ENCODE peak calls at places on chromosomes 5 and 9, in five cellular contexts. F is K562, H is GM12878, U is HepG2, C is H1. S is an unnamed sample.

GRCh38 chr9:73083519-73083918 is 68.1 kb upstream of the ANXA1 start:
- DNase-seq in C (no peak), H (no peak), U (no peak), F (no peak), S (no peak)

GRCh38 chr9:87950765-87951488 is 23.4 kb downstream of the CDK20 start:
- DNase-seq in H (no peak), C (no peak), U (peak), F (peak), S (peak)

GRCh38 chr5:100542086-100542485 is 6.9 kb downstream of the FAM174A start:
- DNase-seq in F (no peak), H (no peak), U (no peak), C (no peak), S (no peak)

GRCh38 chr5:171462136-171462927 is 42.9 kb downstream of the FGF18 start:
- DNase-seq in H (no peak), U (no peak), F (no peak), C (peak), S (no peak)

GRCh38 chr5:134905246-134905996 is 490 bp downstream of the PCBD2 start:
- DNase-seq in H (peak), C (no peak), F (peak), U (peak), S (peak)

GRCh38 chr5:16464664-16465543 is 696 bp downstream of the ZNF622 start:
- DNase-seq in H (no peak), U (no peak), C (no peak), F (no peak), S (no peak)

GRCh38 chr9:112091805-112092204 is 83.3 kb downstream of the SUSD1 start:
- DNase-seq in U (no peak), H (no peak), C (no peak), F (no peak), S (no peak)

GRCh38 chr9:89534464-89534863 is 36.6 kb upstream of the SEMA4D start:
- DNase-seq in H (no peak), F (no peak), C (no peak), U (no peak), S (no peak)

GRCh38 chr5:129593525-129593924 is 133.4 kb downstream of the ADAMTS19 start:
- DNase-seq in U (no peak), H (no peak), C (no peak), F (no peak), S (no peak)

GRCh38 chr9:72280913-72281500 is 84.0 kb downstream of the ZFAND5 start:
- DNase-seq in U (peak), C (peak), F (peak), H (no peak), S (peak)

DNA sequence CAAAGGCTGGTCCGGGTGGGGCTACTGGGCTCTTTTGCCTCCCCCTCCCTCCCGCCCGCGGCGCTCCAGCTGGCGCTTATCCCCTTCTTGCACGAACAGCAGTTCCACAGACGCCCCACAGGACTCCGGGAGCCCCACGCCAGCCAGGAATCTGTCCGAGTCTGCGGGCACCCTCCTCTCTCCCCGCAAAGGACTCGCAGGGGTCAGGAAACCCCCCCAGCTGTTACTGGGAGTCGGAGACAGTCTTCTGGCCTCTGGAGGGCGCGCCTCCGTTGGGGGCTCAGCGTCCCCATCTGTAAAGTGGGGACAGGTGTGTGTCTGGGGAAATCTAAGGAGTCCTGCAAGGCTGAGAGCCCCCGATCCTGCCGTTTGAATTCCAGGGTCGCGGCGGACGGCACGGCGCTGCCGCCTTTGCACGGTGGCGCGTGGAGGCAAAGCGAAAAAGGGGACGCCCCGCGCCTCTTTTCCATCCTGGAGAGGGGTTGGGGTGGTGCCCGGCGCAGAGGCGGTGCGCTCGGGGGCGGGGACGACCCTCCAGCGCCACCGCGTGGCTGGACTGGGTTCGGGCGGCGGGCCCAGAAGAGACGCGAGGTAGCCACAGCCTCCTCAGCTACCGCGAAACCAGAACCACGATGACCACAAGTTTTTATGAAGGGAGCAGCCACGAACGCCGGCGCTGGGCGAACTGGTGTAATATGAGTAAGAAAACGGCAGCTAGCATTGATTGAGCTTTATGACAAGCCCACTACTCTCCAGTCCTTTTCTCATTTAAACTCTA is 2.8 kb upstream of the CCIN start:
- DNase-seq in U (peak), H (no peak), C (peak), F (peak), S (peak)
- TF ChIP-seq POLR2AphosphoS5 in U (no peak), H (no peak), C (no peak), F (no peak), S (no peak)

GRCh38 chr9:21995652-21996275 is 1.2 kb downstream of the CDKN2B-AS1 start:
- DNase-seq in C (no peak), U (no peak), F (no peak), H (no peak), S (peak)
- TF ChIP-seq RFX5 in C (no peak), U (no peak), F (no peak), H (no peak), S (no peak)

GRCh38 chr5:124649548-124650501 is 96.6 kb downstream of the ZNF608 start:
- DNase-seq in F (peak), U (no peak), C (no peak), H (peak), S (peak)

GRCh38 chr5:124652892-124653441 is 93.5 kb downstream of the ZNF608 start:
- DNase-seq in H (no peak), U (no peak), F (no peak), C (no peak), S (no peak)

GRCh38 chr5:124652514-124652819 is 94.0 kb downstream of the ZNF608 start:
- DNase-seq in U (no peak), C (no peak), F (no peak), H (no peak), S (no peak)

GRCh38 chr5:124651663-124652513 is 94.6 kb downstream of the ZNF608 start:
- DNase-seq in U (peak), H (no peak), F (peak), C (no peak), S (peak)

DNA sequence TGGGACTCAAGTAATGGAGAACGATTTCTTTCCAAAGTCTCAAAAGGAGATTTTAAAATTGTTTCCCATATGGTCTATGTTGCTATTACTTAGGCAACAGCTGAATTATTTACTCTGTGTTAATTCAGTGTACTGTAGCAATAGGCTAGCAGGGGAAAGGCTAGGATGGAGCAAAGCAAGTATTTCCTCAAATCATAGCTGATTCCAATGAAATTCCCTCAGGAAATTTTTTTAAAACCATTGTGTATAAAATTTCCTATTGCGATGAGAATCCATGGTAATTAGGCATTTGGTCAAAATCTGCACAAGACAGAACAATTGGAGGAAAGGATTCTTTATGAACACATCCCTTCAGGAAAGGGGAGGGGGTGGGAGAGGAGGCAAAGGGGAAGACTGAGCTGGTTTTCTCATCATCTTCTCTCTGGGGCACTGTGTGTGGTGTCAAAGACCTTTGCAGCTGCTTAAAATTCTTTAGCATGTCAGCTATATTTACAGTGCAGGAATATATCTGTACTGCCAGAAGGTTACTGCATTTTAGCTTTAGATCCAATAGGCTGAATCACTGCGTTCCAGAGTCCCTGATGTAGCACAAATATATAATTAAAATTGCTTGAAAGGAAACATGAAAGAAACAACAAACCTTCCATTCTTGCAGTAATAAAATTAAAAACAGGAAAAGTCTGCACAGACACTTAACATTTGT is 95.3 kb downstream of the ZNF608 start:
- DNase-seq in C (no peak), F (no peak), H (no peak), U (no peak), S (no peak)
- TF ChIP-seq POLR2AphosphoS5 in C (no peak), F (no peak), H (no peak), U (no peak), S (no peak)

GRCh38 chr9:4306066-4306787 is 6.4 kb upstream of the GLIS3 start:
- DNase-seq in H (no peak), F (no peak), U (peak), C (no peak), S (no peak)
- TF ChIP-seq RFX5 in H (no peak), F (no peak), U (no peak), C (no peak), S (no peak)

GRCh38 chr5:90287031-90287430 is 122.5 kb downstream of the CETN3 start:
- DNase-seq in H (no peak), U (no peak), F (no peak), C (no peak), S (no peak)
- TF ChIP-seq POLR2AphosphoS5 in H (no peak), U (no peak), F (no peak), C (no peak), S (no peak)

DNA sequence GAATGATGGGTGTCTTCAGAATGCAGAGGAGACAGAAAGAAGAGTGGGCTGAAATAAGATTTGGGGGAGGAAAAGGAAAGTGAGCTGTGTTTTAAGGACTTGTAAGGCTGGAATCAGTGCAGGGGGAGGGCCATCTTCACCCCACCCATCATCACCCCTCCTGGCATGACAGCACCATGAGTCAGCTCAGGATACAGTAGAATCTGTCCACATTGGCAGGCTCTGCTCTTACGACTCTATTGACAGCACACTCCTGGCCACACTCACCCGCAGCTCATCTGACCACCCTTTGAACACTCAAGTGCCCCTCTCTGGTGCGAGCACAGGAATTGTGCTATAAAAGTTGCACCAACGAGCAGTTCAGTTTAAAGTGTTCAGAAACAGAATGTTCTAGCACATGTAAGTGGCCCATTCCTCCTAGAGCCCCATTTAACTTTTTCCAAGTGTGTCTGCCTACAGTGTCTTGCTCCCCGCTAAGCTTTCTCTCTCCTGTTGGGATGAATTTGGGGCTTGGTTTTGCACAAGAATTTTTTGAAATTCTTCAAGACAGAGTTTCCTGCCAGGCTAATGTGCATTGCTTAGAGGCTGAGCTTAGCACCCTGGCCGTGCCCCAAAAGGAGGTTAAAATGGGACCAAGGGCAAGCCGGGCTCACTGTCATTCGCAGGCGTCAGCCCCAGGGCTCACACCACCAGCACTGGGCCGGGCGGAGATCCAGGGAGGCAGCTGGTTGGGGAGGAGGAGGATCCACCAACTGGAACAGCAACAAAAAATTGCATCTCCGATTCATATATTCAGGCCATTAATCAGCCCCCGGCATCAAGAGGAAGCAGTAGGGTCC is 12.1 kb downstream of the ADRA1B start:
- DNase-seq in C (no peak), U (no peak), H (no peak), F (no peak), S (no peak)
- TF ChIP-seq RFX5 in C (no peak), U (no peak), H (no peak), F (no peak), S (no peak)

GRCh38 chr5:64766105-64766504 is 2.4 kb downstream of the SREK1IP1 start:
- DNase-seq in U (peak), F (no peak), C (no peak), H (no peak), S (no peak)
- TF ChIP-seq POLR2AphosphoS5 in U (no peak), F (no peak), C (no peak), H (no peak), S (no peak)

DNA sequence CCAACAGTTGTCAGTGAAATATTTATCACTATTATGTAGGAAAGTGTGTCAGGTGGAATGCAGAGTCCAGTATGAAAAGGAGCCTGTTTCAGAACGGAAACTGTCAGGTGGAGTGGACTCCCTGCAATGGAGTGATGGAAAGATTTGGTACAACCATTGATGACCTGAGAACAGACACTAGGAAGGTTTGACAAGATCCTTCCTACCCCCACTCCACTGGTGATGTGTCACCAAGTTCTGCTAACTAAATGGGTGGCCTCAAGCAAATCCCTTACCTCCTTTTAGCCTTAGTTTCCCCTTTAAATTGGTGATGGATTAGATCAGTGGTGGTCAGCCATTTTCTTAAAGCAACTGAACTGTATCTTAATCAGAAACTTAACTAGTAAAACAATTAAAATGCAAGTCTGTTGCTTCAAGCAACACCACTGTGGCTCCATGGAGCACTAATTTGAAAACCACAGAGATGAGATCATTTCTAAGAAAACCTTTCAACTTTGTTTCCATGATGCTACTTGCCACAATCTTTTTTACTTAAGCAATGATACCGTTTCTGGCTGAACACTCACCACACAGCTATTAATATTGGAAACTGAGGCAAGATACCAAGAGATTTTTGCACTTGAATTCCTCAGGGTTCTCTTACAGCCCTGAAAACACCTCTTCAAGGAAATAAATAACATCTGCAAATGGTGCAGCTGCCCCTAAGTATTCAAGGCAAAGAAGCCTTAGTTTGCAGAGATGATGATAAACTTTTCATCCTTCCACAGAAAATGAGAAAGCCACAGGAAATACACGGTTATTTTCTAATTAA is 140.6 kb downstream of the ERCC6L2 start:
- DNase-seq in H (peak), F (no peak), C (no peak), U (no peak), S (no peak)
- TF ChIP-seq RFX5 in H (no peak), F (no peak), C (no peak), U (no peak), S (no peak)

DNA sequence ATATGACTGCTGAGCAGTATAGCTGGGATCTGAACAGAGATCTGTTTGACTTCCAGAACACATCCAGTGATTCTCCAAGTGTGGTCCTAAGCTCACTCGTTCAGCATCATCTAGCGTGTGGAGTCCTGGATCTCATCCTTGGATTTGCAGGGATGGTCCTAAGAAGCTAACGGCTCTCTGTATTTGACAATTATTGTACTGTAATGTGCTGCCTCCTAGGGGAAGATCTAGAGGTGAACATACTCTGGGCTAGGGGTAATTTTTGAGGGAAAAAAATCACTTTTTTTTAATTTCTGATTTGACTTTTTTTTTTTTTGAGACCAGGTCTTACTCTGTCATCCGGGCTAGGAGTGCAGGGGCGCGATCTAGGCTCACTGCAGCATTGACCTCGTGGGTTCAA is 1.5 kb downstream of the SLC26A2 start:
- DNase-seq in C (no peak), H (no peak), F (peak), U (peak), S (peak)
- TF ChIP-seq POLR2AphosphoS5 in C (no peak), H (no peak), F (no peak), U (no peak), S (no peak)